ENCODE peak calls at places on chromosomes 11 and 22, in seven cellular contexts. One of them, this sample, is unnamed.

GRCh38 chr11:12692238-12693074 is 18.2 kb downstream of the TEAD1 start:
- DNase-seq in H1: no peak
- DNase-seq in H9: no peak
- DNase-seq in mesenchymal stem cell: peak
- DNase-seq in IMR-90: peak
- DNase-seq in mesendoderm: peak
- DNase-seq in trophoblast cell: no peak
- DNase-seq in this sample: no peak

GRCh38 chr22:40525250-40525884 is 111.2 kb downstream of the MRTFA start:
- DNase-seq in H1: no peak
- DNase-seq in H9: peak
- DNase-seq in mesenchymal stem cell: peak
- DNase-seq in IMR-90: peak
- DNase-seq in mesendoderm: peak
- DNase-seq in trophoblast cell: peak
- DNase-seq in this sample: no peak

GRCh38 chr11:11215058-11215815 is 137.8 kb downstream of the CSNK2A3 start:
- DNase-seq in H1: no peak
- DNase-seq in H9: no peak
- DNase-seq in mesenchymal stem cell: no peak
- DNase-seq in IMR-90: no peak
- DNase-seq in mesendoderm: no peak
- DNase-seq in trophoblast cell: no peak
- DNase-seq in this sample: no peak

GRCh38 chr11:119421351-119421750 is 1.6 kb downstream of the THY1 start:
- DNase-seq in H1: no peak
- DNase-seq in H9: no peak
- DNase-seq in mesenchymal stem cell: no peak
- DNase-seq in IMR-90: peak
- DNase-seq in mesendoderm: no peak
- DNase-seq in trophoblast cell: no peak
- DNase-seq in this sample: no peak

GRCh38 chr11:68297812-68298658 is 14.4 kb upstream of the LRP5 start:
- DNase-seq in H1: peak
- DNase-seq in H9: peak
- DNase-seq in mesenchymal stem cell: peak
- DNase-seq in IMR-90: peak
- DNase-seq in mesendoderm: peak
- DNase-seq in trophoblast cell: peak
- DNase-seq in this sample: peak

GRCh38 chr11:60978546-60979380 is 7.3 kb downstream of the CD6 start:
- DNase-seq in H1: no peak
- DNase-seq in H9: no peak
- DNase-seq in mesenchymal stem cell: no peak
- DNase-seq in IMR-90: no peak
- DNase-seq in mesendoderm: no peak
- DNase-seq in trophoblast cell: no peak
- DNase-seq in this sample: no peak

GRCh38 chr11:68127791-68128681 is 6.8 kb upstream of the CHKA start:
- DNase-seq in H1: peak
- DNase-seq in H9: peak
- DNase-seq in mesenchymal stem cell: peak
- DNase-seq in IMR-90: peak
- DNase-seq in mesendoderm: peak
- DNase-seq in trophoblast cell: peak
- DNase-seq in this sample: peak

GRCh38 chr11:122140535-122140934 is 24.5 kb upstream of the BLID start:
- DNase-seq in H1: no peak
- DNase-seq in H9: no peak
- DNase-seq in mesenchymal stem cell: peak
- DNase-seq in IMR-90: peak
- DNase-seq in mesendoderm: no peak
- DNase-seq in trophoblast cell: no peak
- DNase-seq in this sample: no peak

GRCh38 chr11:92793189-92793588 is 176.3 kb upstream of the MTNR1B start:
- DNase-seq in H1: no peak
- DNase-seq in H9: peak
- DNase-seq in mesenchymal stem cell: no peak
- DNase-seq in IMR-90: no peak
- DNase-seq in mesendoderm: peak
- DNase-seq in trophoblast cell: no peak
- DNase-seq in this sample: peak

GRCh38 chr22:30223303-30223702 is 23.3 kb downstream of the LIF start:
- DNase-seq in H1: no peak
- DNase-seq in H9: no peak
- DNase-seq in mesenchymal stem cell: no peak
- DNase-seq in IMR-90: no peak
- DNase-seq in mesendoderm: no peak
- DNase-seq in trophoblast cell: no peak
- DNase-seq in this sample: no peak

GRCh38 chr11:78567209-78567608 is 7.5 kb downstream of the NARS2 start:
- DNase-seq in H1: no peak
- DNase-seq in H9: no peak
- DNase-seq in mesenchymal stem cell: no peak
- DNase-seq in IMR-90: peak
- DNase-seq in mesendoderm: peak
- DNase-seq in trophoblast cell: no peak
- DNase-seq in this sample: no peak

GRCh38 chr11:112364962-112365481 is 104.4 kb upstream of the PLET1 start:
- DNase-seq in H1: no peak
- DNase-seq in H9: no peak
- DNase-seq in mesenchymal stem cell: peak
- DNase-seq in IMR-90: peak
- DNase-seq in mesendoderm: no peak
- DNase-seq in trophoblast cell: peak
- DNase-seq in this sample: no peak

GRCh38 chr22:46663436-46664100 is 43.4 kb downstream of the GRAMD4 start:
- DNase-seq in H1: no peak
- DNase-seq in H9: no peak
- DNase-seq in mesenchymal stem cell: no peak
- DNase-seq in IMR-90: no peak
- DNase-seq in mesendoderm: no peak
- DNase-seq in trophoblast cell: no peak
- DNase-seq in this sample: no peak

GRCh38 chr22:29587938-29588699 is 7.2 kb upstream of the NIPSNAP1 start:
- DNase-seq in H1: no peak
- DNase-seq in H9: no peak
- DNase-seq in mesenchymal stem cell: peak
- DNase-seq in IMR-90: peak
- DNase-seq in mesendoderm: no peak
- DNase-seq in trophoblast cell: peak
- DNase-seq in this sample: no peak

GRCh38 chr22:33658775-33659174 is 261.5 kb downstream of the LARGE1 start:
- DNase-seq in H1: no peak
- DNase-seq in H9: no peak
- DNase-seq in mesenchymal stem cell: peak
- DNase-seq in IMR-90: peak
- DNase-seq in mesendoderm: no peak
- DNase-seq in trophoblast cell: no peak
- DNase-seq in this sample: no peak

GRCh38 chr11:14015711-14016110 is 53.2 kb downstream of the SPON1 start:
- DNase-seq in H1: no peak
- DNase-seq in H9: peak
- DNase-seq in mesenchymal stem cell: peak
- DNase-seq in IMR-90: peak
- DNase-seq in mesendoderm: peak
- DNase-seq in trophoblast cell: peak
- DNase-seq in this sample: peak

GRCh38 chr22:23457586-23457985 is 122.5 kb downstream of the IGLL1 start:
- DNase-seq in H1: no peak
- DNase-seq in H9: no peak
- DNase-seq in mesenchymal stem cell: no peak
- DNase-seq in IMR-90: no peak
- DNase-seq in mesendoderm: no peak
- DNase-seq in trophoblast cell: peak
- DNase-seq in this sample: no peak

GRCh38 chr11:27497284-27497866 is 9.2 kb downstream of the LIN7C start:
- DNase-seq in H1: no peak
- DNase-seq in H9: no peak
- DNase-seq in mesenchymal stem cell: peak
- DNase-seq in IMR-90: peak
- DNase-seq in mesendoderm: no peak
- DNase-seq in trophoblast cell: no peak
- DNase-seq in this sample: no peak
- H2BK120ac ChIP-seq in H1: no peak
- H2BK120ac ChIP-seq in H9: no peak
- H2BK120ac ChIP-seq in mesenchymal stem cell: no peak
- H2BK120ac ChIP-seq in IMR-90: no peak
- H2BK120ac ChIP-seq in mesendoderm: no peak
- H2BK120ac ChIP-seq in trophoblast cell: no peak
- H2BK120ac ChIP-seq in this sample: no peak

GRCh38 chr11:45282070-45282469 is 4.1 kb downstream of the SYT13 start:
- DNase-seq in H1: no peak
- DNase-seq in H9: no peak
- DNase-seq in mesenchymal stem cell: no peak
- DNase-seq in IMR-90: no peak
- DNase-seq in mesendoderm: no peak
- DNase-seq in trophoblast cell: no peak
- DNase-seq in this sample: no peak

GRCh38 chr11:45278721-45279120 is 7.4 kb downstream of the SYT13 start:
- DNase-seq in H1: no peak
- DNase-seq in H9: no peak
- DNase-seq in mesenchymal stem cell: peak
- DNase-seq in IMR-90: no peak
- DNase-seq in mesendoderm: peak
- DNase-seq in trophoblast cell: no peak
- DNase-seq in this sample: no peak

GRCh38 chr11:45280449-45280848 is 5.7 kb downstream of the SYT13 start:
- DNase-seq in H1: no peak
- DNase-seq in H9: no peak
- DNase-seq in mesenchymal stem cell: no peak
- DNase-seq in IMR-90: peak
- DNase-seq in mesendoderm: no peak
- DNase-seq in trophoblast cell: no peak
- DNase-seq in this sample: no peak

GRCh38 chr11:45275823-45276222 is 10.3 kb downstream of the SYT13 start:
- DNase-seq in H1: no peak
- DNase-seq in H9: no peak
- DNase-seq in mesenchymal stem cell: no peak
- DNase-seq in IMR-90: no peak
- DNase-seq in mesendoderm: no peak
- DNase-seq in trophoblast cell: no peak
- DNase-seq in this sample: no peak

DNA sequence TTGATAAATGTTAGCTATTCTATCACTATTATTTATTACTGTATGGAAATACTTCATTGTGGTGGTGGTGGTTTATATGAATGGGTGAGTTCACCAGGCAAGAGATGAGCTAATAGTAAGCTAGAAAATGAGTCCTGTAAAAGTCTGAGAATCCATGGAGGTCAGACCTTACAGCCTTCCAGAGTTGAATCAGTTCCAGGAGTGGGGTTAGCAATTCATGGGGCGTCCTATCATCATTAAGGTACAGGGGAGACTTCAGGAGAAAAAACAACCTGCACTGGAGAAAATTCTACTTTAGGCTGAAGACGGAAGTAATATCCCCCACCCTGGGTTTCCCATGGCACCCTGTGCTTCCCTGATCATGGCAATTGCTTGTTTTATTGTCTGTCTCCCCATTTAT is 6.5 kb downstream of the SYT13 start:
- DNase-seq in H1: no peak
- DNase-seq in H9: no peak
- DNase-seq in mesenchymal stem cell: no peak
- DNase-seq in IMR-90: no peak
- DNase-seq in mesendoderm: no peak
- DNase-seq in trophoblast cell: no peak
- DNase-seq in this sample: no peak
- H2BK5ac ChIP-seq in H1: no peak
- H2BK5ac ChIP-seq in H9: no peak
- H2BK5ac ChIP-seq in mesenchymal stem cell: no peak
- H2BK5ac ChIP-seq in IMR-90: no peak
- H2BK5ac ChIP-seq in mesendoderm: no peak
- H2BK5ac ChIP-seq in trophoblast cell: no peak
- H2BK5ac ChIP-seq in this sample: no peak

GRCh38 chr11:56994532-56994931 is 5.8 kb downstream of the OR5AK2 start:
- DNase-seq in H1: no peak
- DNase-seq in H9: no peak
- DNase-seq in mesenchymal stem cell: no peak
- DNase-seq in IMR-90: no peak
- DNase-seq in mesendoderm: no peak
- DNase-seq in trophoblast cell: no peak
- DNase-seq in this sample: no peak

GRCh38 chr11:56988614-56989013 is at the start of gene OR5AK2:
- DNase-seq in H1: no peak
- DNase-seq in H9: no peak
- DNase-seq in mesenchymal stem cell: no peak
- DNase-seq in IMR-90: no peak
- DNase-seq in mesendoderm: no peak
- DNase-seq in trophoblast cell: no peak
- DNase-seq in this sample: no peak

DNA sequence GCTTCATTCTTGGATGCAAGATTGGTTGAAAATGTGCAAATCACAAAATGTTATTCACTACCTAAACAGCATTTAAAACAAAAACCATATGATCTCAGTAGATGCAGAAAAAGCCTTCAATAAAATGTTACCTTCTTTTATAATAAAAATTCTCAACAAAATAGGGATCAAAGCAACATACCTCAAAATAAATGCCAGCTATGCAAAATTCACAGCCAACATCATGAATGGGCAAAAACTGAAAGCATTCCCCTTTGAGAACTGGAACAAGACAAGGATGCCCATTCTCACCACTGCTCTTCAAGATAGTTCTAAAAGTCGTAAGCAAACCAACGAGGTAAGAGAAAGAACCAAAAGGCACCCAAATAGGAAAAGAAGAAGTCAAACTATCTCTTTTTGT is 2.0 kb downstream of the OR5AK2 start:
- DNase-seq in H1: no peak
- DNase-seq in H9: no peak
- DNase-seq in mesenchymal stem cell: no peak
- DNase-seq in IMR-90: no peak
- DNase-seq in mesendoderm: no peak
- DNase-seq in trophoblast cell: no peak
- DNase-seq in this sample: no peak
- H3K18ac ChIP-seq in H1: no peak
- H3K18ac ChIP-seq in H9: no peak
- H3K18ac ChIP-seq in mesenchymal stem cell: no peak
- H3K18ac ChIP-seq in IMR-90: no peak
- H3K18ac ChIP-seq in mesendoderm: no peak
- H3K18ac ChIP-seq in trophoblast cell: no peak
- H3K18ac ChIP-seq in this sample: no peak

DNA sequence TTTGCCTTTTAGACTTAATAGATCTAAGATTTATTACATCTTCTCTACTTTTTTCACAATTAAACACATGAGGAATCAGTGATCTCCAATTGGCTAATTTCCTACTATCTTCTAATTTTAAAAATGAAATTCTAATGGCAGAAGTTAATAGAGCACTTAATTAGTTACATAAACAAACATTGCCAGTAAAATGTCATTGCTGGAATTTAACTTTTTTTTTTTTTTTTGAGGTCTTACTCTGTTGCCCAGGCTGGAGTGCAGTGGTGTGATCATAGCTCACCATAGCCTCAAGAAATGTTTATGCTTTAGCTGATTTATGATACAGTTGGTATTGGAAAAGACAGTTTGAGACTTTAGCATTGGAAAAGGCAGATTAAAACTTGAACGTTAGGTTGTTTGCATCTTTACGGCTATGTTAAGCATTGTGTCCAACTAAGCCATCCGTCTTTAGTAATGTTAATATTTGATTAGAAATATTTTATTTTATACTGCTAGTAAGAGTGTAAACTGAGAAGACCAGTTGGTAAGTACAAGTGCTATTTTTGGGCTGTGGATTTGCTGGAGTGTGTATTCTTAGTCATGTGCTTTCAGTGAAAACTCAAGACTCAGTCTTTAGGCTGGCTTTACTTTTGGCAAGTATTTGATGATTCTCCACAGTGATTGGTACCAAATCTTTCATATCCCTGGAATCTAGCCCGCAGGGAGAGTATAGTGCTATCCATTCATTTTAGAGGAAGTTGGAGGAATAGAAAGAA is 4.4 kb downstream of the ANO5 start:
- DNase-seq in H1: no peak
- DNase-seq in H9: no peak
- DNase-seq in mesenchymal stem cell: no peak
- DNase-seq in IMR-90: no peak
- DNase-seq in mesendoderm: no peak
- DNase-seq in trophoblast cell: no peak
- DNase-seq in this sample: no peak
- H2BK120ac ChIP-seq in H1: no peak
- H2BK120ac ChIP-seq in H9: no peak
- H2BK120ac ChIP-seq in mesenchymal stem cell: no peak
- H2BK120ac ChIP-seq in IMR-90: no peak
- H2BK120ac ChIP-seq in mesendoderm: no peak
- H2BK120ac ChIP-seq in trophoblast cell: no peak
- H2BK120ac ChIP-seq in this sample: no peak